ENCODE peak calls at places on chromosomes 16 and 17, in seven cellular contexts. B, S, X, V, R, F and L are unnamed samples.

GRCh38 chr16:27795992-27796614 is 246.2 kb downstream of the KATNIP start:
- DNase-seq in B (peak), S (peak), X (peak), V (no peak), R (peak), F (no peak), L (peak)

GRCh38 chr17:7552621-7553051 is 3.8 kb downstream of the TNFSF12 start:
- DNase-seq in B (no peak), S (peak), X (no peak), V (no peak), R (peak), F (no peak), L (no peak)

GRCh38 chr17:77952368-77952767 is 6.1 kb upstream of the TNRC6C start:
- DNase-seq in B (no peak), S (no peak), X (no peak), V (no peak), R (no peak), F (no peak), L (no peak)

GRCh38 chr16:22813946-22814325 is at the start of gene HS3ST2:
- DNase-seq in B (peak), S (no peak), X (peak), V (peak), R (peak), F (peak), L (peak)

GRCh38 chr16:83402160-83402794 is 405.5 kb upstream of the HSBP1 start:
- DNase-seq in B (no peak), S (no peak), X (no peak), V (no peak), R (no peak), F (no peak), L (peak)

GRCh38 chr17:60390881-60391418 is 983 bp downstream of the USP32 start:
- DNase-seq in B (peak), S (no peak), X (peak), V (peak), R (peak), F (peak), L (peak)

GRCh38 chr17:60817187-60817586 is 139.5 kb downstream of the BCAS3 start:
- DNase-seq in B (no peak), S (no peak), X (no peak), V (no peak), R (no peak), F (no peak), L (peak)

GRCh38 chr17:46212634-46213435 is 19.6 kb upstream of the KANSL1 start:
- DNase-seq in B (no peak), S (peak), X (peak), V (peak), R (peak), F (no peak), L (peak)

GRCh38 chr16:11561440-11561797 is 25.3 kb downstream of the LITAF start:
- DNase-seq in B (no peak), S (no peak), X (no peak), V (no peak), R (no peak), F (no peak), L (no peak)

GRCh38 chr17:9218068-9218635 is 196.8 kb downstream of the NTN1 start:
- DNase-seq in B (no peak), S (no peak), X (no peak), V (no peak), R (no peak), F (no peak), L (no peak)

DNA sequence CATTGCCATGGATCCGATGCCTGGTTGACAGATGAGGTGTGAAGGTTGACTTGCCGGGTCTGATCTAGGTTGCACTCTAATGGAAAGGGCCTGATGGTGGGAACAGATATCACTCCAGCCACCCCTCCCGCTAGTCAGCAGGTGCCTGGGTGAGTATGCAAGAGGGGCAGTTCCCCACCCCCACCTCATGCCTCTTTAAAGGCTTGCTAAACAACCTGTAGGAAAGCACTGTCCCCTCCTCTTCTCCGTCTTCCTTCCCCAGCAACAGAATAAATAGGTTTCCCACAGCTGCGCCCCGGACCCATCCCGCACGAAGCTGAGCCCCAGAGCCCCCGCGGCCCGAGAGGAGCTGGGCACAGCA is 746 bp upstream of the TMEM132E start:
- DNase-seq in B (no peak), S (no peak), X (no peak), V (no peak), R (no peak), F (no peak), L (no peak)
- H3K4me3 ChIP-seq in B (no peak), S (peak), X (peak), V (peak), R (no peak), F (no peak), L (no peak)

GRCh38 chr16:80369138-80369537 is 171.7 kb upstream of the DYNLRB2 start:
- DNase-seq in B (no peak), S (no peak), X (no peak), V (no peak), R (no peak), F (no peak), L (no peak)

GRCh38 chr16:80367037-80367658 is 173.6 kb upstream of the DYNLRB2 start:
- DNase-seq in B (no peak), S (no peak), X (no peak), V (no peak), R (no peak), F (no peak), L (no peak)

GRCh38 chr16:80366023-80366422 is 174.8 kb upstream of the DYNLRB2 start:
- DNase-seq in B (no peak), S (no peak), X (no peak), V (no peak), R (no peak), F (no peak), L (no peak)

GRCh38 chr16:80372341-80372740 is 168.5 kb upstream of the DYNLRB2 start:
- DNase-seq in B (no peak), S (no peak), X (peak), V (no peak), R (no peak), F (no peak), L (no peak)

DNA sequence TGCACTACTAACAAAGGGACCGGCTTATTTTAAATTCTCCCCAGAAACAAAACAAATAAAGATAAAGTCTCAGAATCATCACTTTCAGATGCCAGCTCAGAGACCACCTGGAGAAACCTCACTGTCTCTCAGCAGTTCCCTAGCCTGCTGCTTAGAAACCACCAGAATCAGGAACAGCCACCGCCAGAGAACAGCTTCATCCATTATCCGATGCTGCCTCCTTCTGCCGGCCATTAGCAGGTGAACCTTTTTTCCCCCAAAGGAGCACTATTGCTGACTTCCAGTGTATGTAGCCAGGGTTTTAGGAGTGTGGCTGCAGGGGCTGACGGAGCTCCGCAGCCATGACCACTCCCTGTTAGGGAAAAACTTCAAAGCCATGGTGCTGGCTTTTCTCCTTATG is 171.2 kb upstream of the DYNLRB2 start:
- DNase-seq in B (peak), S (peak), X (peak), V (peak), R (no peak), F (no peak), L (peak)
- TF ChIP-seq CTCF in B (no peak), S (peak), X (peak), V (peak), R (no peak), F (peak), L (peak)

GRCh38 chr17:5249615-5250014 is 15.0 kb upstream of the SCIMP start:
- DNase-seq in B (no peak), S (peak), X (peak), V (peak), R (peak), F (no peak), L (peak)

GRCh38 chr17:5257124-5257523 is 22.5 kb upstream of the SCIMP start:
- DNase-seq in B (no peak), S (no peak), X (no peak), V (no peak), R (no peak), F (no peak), L (no peak)

GRCh38 chr17:5248821-5249479 is 14.3 kb upstream of the SCIMP start:
- DNase-seq in B (no peak), S (no peak), X (no peak), V (no peak), R (no peak), F (no peak), L (no peak)

GRCh38 chr17:5254903-5255521 is 20.4 kb upstream of the SCIMP start:
- DNase-seq in B (no peak), S (no peak), X (no peak), V (no peak), R (peak), F (no peak), L (no peak)

DNA sequence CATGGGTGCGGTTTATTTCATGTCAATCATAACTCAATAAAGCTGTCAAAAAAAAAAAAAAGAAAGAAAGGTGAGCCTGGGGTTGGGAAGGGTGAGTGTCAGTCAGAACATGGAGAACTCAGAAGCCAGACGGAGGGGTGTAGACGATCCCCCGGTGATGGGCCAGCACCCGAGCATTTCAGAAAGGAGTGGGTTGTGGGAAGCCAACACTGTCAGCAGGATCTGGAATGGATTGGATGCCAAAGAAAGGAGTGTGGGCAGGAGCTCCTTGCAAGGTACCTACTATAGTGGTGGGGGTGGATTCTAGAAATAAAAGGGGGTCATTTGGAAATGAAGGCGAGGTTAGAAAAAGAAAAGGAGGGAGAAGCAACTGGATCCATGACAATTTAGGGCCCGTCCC is 19.8 kb upstream of the SCIMP start:
- DNase-seq in B (no peak), S (no peak), X (no peak), V (no peak), R (no peak), F (no peak), L (no peak)
- H3K4me3 ChIP-seq in B (no peak), S (no peak), X (no peak), V (no peak), R (no peak), F (no peak), L (no peak)

GRCh38 chr16:4780235-4780634 is 7.9 kb downstream of the SEPTIN12 start:
- DNase-seq in B (no peak), S (no peak), X (no peak), V (no peak), R (no peak), F (no peak), L (no peak)
- TF ChIP-seq CTCF in B (no peak), S (no peak), X (no peak), V (no peak), R (no peak), F (no peak), L (no peak)

GRCh38 chr17:2723505-2723996 is 12.0 kb upstream of the CLUH start:
- DNase-seq in B (peak), S (no peak), X (peak), V (no peak), R (no peak), F (no peak), L (no peak)
- H3K4me3 ChIP-seq in B (no peak), S (no peak), X (peak), V (no peak), R (no peak), F (no peak), L (no peak)

DNA sequence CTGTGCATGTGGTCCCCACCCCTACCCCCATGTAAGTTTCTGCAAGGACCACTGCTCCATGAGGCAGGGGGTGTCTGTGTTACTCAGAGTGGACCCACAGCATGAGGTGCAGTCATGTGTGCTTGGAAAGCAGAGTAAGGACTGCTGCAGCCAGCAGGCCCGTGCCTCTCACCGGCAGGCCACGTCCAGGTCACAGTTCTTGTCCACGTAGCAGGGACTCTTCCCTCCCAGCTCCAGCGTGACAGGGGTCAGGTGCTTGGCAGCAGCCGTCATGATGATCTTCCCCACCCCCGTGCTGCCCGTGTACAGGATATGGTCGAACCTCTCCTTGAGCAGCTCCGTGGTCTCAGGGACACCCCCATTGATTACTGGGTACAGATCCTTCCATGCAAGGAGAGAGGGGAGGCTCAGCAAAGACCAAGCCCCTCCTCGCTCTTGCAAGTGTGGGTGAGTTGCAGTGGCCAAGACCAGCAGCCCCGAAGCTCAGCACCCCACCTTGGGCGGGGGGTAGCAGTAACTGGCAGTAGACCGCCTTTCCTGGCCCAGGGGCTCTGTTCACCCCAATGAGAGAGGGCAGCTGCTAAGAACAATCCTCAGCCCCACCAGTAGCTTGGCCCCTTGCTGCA is 6.2 kb downstream of the ALDH3A1 start:
- DNase-seq in B (no peak), S (no peak), X (no peak), V (no peak), R (no peak), F (no peak), L (no peak)
- TF ChIP-seq CTCF in B (no peak), S (no peak), X (no peak), V (no peak), R (no peak), F (no peak), L (no peak)

DNA sequence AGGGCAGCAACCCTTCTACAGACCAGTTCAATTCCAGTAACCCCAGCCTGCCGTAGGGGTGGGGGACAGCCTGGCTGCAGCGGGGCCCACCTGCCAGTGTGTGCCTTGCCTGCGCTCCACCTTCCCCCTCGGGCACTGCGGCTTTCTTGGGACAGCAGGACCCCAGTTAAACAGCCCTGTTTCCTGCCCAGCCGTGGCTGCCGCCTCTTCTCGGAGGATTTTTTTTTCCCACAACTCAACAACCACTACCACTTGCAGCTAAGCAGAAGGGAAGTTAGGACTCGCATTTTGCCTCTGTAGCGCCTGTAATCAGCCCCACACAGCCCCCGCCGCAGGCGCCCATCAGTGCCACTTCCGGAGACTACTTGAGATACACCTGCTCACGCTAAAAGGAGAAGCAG is 76.1 kb downstream of the RAI1 start:
- DNase-seq in B (no peak), S (no peak), X (no peak), V (no peak), R (peak), F (peak), L (no peak)
- H3K4me3 ChIP-seq in B (no peak), S (no peak), X (no peak), V (no peak), R (no peak), F (no peak), L (no peak)

GRCh38 chr17:17902357-17902756 is 65.6 kb upstream of the SREBF1 start:
- DNase-seq in B (no peak), S (no peak), X (no peak), V (no peak), R (no peak), F (no peak), L (no peak)
- TF ChIP-seq CTCF in B (no peak), S (no peak), X (no peak), V (no peak), R (no peak), F (no peak), L (no peak)

DNA sequence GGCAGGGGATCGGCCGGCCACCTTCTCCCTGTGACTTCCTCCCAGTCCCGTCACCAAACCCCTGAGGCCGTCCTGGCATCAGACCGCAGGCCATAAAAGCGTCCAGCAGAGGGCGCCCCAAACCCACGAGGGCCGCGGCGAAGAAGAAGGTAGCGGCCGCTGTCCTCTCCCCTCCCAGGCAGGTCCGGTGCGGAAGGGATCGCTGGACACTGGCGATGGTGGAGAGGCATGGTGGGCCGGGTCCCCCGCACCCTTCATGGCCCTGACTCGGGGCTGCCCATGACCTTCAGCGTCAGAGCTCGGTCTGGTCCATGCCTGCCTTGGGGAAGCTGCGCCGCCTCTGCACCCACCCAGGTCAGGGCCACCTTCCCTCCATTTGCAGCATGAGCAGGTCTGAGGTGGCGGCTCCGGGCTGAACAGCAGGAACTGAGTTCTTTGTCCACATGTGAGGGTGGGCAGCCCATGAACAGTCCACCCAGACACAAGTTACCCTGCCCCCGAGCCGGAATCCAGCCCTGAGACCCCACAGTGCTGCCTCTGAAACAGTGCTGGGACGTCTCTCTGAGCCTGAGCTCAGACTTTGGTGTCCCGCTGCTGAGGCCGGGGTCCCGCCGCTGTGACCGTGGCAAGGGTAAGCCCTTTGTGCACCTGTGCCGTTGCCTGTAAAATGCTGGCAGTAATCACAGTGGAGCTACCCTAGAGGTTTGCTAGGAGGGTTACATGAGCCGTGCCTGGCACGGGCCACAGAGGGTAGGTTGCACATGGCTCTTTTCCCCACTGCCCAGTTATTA is 40.8 kb upstream of the CMIP start:
- DNase-seq in B (peak), S (peak), X (peak), V (peak), R (peak), F (peak), L (peak)
- H3K4me3 ChIP-seq in B (no peak), S (no peak), X (peak), V (peak), R (peak), F (peak), L (no peak)